ENCODE peak calls at places on chromosome 2, in five cellular contexts. V is HEK293T, T is HepG2, K is H1, R is GM12878. E is an unnamed sample.

GRCh38 chr2:72661985-72662384 is 163.8 kb downstream of the EXOC6B start:
- DNase-seq in V (no peak), T (no peak), K (no peak), R (no peak), E (no peak)

GRCh38 chr2:104290566-104290891 is 563.4 kb upstream of the POU3F3 start:
- DNase-seq in V (no peak), T (no peak), K (no peak), R (no peak), E (no peak)

GRCh38 chr2:120875431-120875830 is 139.8 kb downstream of the GLI2 start:
- DNase-seq in V (no peak), T (no peak), K (no peak), R (no peak), E (no peak)

GRCh38 chr2:132568679-132569078 is 101.3 kb downstream of the LYPD1 start:
- DNase-seq in V (no peak), T (no peak), K (no peak), R (no peak), E (no peak)

GRCh38 chr2:219737270-219737691 is 109.9 kb downstream of the SLC4A3 start:
- DNase-seq in V (no peak), T (no peak), K (no peak), R (no peak), E (peak; percentile 33)

GRCh38 chr2:70921839-70922590 is 13.7 kb upstream of the ATP6V1B1 start:
- DNase-seq in V (no peak), T (peak; percentile 52), K (peak; percentile 48), R (no peak), E (no peak)

GRCh38 chr2:241002275-241003046 is 4.0 kb downstream of the SNED1 start:
- DNase-seq in V (no peak), T (no peak), K (no peak), R (no peak), E (no peak)

GRCh38 chr2:67234443-67234842 is 162.7 kb upstream of the ETAA1 start:
- DNase-seq in V (peak; percentile 32), T (no peak), K (no peak), R (no peak), E (peak; percentile 18)

GRCh38 chr2:176830362-176830761 is 382.2 kb upstream of the HNRNPA3 start:
- DNase-seq in V (peak; percentile 45), T (peak; percentile 12), K (no peak), R (no peak), E (no peak)
- TF ChIP-seq SUZ12 in V (no peak), T (no peak), K (no peak), R (no peak), E (no peak)

GRCh38 chr2:236026839-236027238 is 141.3 kb downstream of the GBX2 start:
- DNase-seq in V (no peak), T (no peak), K (no peak), R (no peak), E (no peak)
- TF ChIP-seq SUZ12 in V (no peak), T (no peak), K (no peak), R (no peak), E (no peak)

GRCh38 chr2:228181098-228182019 is at the start of gene SPHKAP:
- DNase-seq in V (no peak), T (no peak), K (peak; percentile 72), R (no peak), E (peak; percentile 3)
- TF ChIP-seq SUZ12 in V (no peak), T (no peak), K (peak; percentile 79), R (no peak), E (peak; percentile 86)

GRCh38 chr2:99279969-99280695 is 20.9 kb downstream of the LYG1 start:
- DNase-seq in V (no peak), T (peak; percentile 26), K (no peak), R (no peak), E (no peak)
- TF ChIP-seq SUZ12 in V (no peak), T (no peak), K (no peak), R (no peak), E (no peak)

DNA sequence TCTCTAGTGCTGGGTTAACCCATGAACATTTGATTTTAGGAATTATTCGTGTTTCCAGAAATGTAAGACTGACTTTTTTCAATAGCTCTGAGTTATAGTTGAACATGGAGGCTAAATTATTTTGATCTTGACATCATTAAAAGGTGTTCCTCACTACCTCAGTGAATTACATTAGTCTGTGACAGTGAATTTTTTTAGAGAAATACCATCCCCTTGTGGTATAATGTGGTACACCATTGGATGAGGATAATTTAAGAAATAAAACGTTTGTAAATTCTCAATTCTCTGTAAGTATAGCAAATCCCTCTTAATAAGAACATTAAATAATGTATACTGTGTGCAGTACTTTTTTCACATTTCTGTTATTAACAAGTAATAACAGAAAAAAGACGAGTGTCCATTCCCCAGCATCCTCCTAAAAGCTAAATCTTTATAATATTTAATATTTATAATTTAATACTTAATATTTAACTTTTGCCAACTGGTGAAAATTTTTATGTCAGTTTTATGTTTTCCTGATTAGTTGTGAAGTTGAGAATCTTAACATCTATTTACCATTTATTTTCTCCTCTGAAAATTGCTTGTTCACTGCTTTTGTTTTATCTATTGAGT is 70.3 kb upstream of the CWC22 start:
- DNase-seq in V (peak; percentile 24), T (peak; percentile 5), K (no peak), R (no peak), E (no peak)
- TF ChIP-seq SUZ12 in V (no peak), T (no peak), K (no peak), R (no peak), E (no peak)

DNA sequence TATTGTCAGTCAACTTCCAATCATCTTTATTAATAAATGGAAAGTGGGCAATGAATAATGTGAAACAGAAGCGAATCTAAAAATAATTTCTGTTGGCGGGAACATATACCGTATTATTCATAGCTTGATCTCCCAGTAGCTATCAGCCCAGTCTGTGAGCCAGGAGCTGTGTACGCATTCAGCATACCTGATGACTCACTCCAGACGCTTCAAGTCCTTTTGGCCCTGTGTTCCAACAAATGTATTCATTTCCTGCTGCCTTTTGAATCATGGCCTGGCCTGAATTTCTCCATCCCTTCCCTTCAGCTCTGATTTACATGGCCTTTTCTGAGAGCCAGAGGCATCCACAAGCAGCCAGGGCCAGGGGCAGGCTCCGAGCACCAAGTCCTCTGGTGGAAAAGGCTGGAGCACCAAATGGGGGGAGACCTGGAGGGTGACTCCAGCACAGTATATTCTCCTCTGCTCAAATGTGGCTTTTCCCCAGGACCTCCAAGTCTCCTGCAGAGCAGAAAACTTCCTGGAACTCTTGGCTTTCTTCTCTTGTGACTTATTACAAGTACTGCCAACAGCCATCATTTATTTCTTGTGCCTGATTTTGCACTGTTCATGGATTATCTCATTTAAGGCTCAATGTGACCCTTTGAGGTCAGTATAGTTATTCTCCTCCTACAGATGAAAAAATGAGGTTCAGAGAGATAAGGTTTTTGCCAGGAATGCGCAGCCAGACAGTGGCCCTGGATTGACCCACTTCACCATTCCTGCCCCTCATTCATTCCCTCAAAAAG is 108.7 kb downstream of the EN1 start:
- DNase-seq in V (no peak), T (peak; percentile 6), K (no peak), R (no peak), E (peak; percentile 51)
- TF ChIP-seq SUZ12 in V (no peak), T (no peak), K (no peak), R (no peak), E (no peak)

DNA sequence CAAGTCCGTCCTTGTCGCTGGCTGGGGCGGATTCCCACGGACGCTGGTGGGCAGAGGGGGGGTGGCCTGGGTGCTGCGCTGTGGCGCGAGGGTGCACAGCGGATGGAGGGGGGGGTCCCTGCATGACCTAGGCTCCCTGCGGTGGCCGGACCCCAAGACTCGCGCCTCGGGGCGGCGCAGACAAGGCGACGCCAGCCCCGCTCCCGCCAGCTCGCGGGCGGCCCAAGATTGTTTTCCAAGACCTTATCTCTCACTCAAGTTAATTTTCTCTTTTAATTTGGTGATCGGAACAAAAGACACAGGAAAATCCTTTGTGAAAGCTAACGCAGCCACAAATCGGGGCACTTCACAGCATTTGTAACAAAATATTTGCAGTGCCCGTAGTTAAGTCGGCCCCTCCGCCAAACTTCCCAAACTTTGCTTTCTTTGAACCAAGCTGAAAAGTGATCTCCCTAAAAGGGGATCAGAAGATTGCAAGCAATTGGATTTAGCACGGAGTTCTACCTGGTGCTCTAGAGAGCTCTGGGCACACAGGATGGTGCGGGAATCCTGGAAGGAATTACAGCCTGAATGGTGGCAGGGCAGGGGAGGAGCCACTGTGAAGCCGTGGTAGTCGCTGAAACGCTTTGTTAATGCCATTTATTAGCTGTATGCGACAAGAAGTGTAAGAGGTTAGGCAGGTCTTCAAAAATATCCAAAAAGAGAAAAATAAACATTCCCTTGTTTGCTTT is 4.8 kb upstream of the ID2 start:
- DNase-seq in V (no peak), T (no peak), K (no peak), R (no peak), E (no peak)
- TF ChIP-seq SUZ12 in V (no peak), T (no peak), K (peak; percentile 69), R (peak; percentile 27), E (no peak)

DNA sequence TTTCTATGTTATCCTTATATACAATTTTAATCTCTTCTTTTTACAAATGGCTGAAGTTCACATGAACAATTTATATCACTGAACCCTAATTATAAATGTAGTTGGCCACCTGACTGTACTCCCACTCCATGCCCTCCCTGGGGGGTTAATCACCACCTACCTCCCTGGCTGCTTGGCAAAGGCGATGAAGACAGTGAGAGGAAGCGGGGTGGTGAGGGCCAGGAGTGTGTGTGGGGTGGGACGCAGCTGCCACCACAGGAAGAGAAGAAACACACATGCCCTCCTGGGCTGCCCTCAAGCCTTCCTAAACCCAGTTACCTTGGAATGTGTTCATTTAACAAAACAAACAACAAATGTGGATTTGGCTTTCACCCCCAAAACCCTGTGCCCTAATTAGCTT is 87.0 kb upstream of the REV1 start:
- DNase-seq in V (no peak), T (no peak), K (no peak), R (no peak), E (no peak)
- TF ChIP-seq SUZ12 in V (no peak), T (no peak), K (no peak), R (no peak), E (no peak)

E was measured in NT2/D1.